ENCODE peak calls at places on chromosomes 7 and 10, in seven cellular contexts. One of them, this sample, is unnamed.

GRCh38 chr7:16739863-16740622 is 13.5 kb upstream of the TSPAN13 start:
- DNase-seq in right cardiac atrium: no peak
- DNase-seq in kidney glomerular epithelial cell: peak
- DNase-seq in cardiac septum: no peak
- DNase-seq in GM10248: no peak
- DNase-seq in GM12891: no peak
- DNase-seq in activated naive CD8-positive, alpha-beta T cell treated with anti-CD3 and anti-CD28 coated beads, Interleukin-2, amount 50 U/mL, for 24 hours: no peak
- DNase-seq in this sample: no peak

GRCh38 chr10:117075064-117075463 is 63.0 kb downstream of the VAX1 start:
- DNase-seq in right cardiac atrium: no peak
- DNase-seq in kidney glomerular epithelial cell: no peak
- DNase-seq in cardiac septum: no peak
- DNase-seq in GM10248: no peak
- DNase-seq in GM12891: no peak
- DNase-seq in activated naive CD8-positive, alpha-beta T cell treated with anti-CD3 and anti-CD28 coated beads, Interleukin-2, amount 50 U/mL, for 24 hours: no peak
- DNase-seq in this sample: no peak

GRCh38 chr7:158543840-158544239 is 43.8 kb downstream of the PTPRN2 start:
- DNase-seq in right cardiac atrium: no peak
- DNase-seq in kidney glomerular epithelial cell: no peak
- DNase-seq in cardiac septum: no peak
- DNase-seq in GM10248: no peak
- DNase-seq in GM12891: no peak
- DNase-seq in activated naive CD8-positive, alpha-beta T cell treated with anti-CD3 and anti-CD28 coated beads, Interleukin-2, amount 50 U/mL, for 24 hours: no peak
- DNase-seq in this sample: no peak

GRCh38 chr10:7202804-7203203 is 208.0 kb downstream of the SFMBT2 start:
- DNase-seq in right cardiac atrium: no peak
- DNase-seq in kidney glomerular epithelial cell: no peak
- DNase-seq in cardiac septum: no peak
- DNase-seq in GM10248: no peak
- DNase-seq in GM12891: no peak
- DNase-seq in activated naive CD8-positive, alpha-beta T cell treated with anti-CD3 and anti-CD28 coated beads, Interleukin-2, amount 50 U/mL, for 24 hours: no peak
- DNase-seq in this sample: no peak

GRCh38 chr10:88843171-88843570 is 8.5 kb downstream of the ANKRD22 start:
- DNase-seq in right cardiac atrium: no peak
- DNase-seq in kidney glomerular epithelial cell: no peak
- DNase-seq in cardiac septum: no peak
- DNase-seq in GM10248: no peak
- DNase-seq in GM12891: no peak
- DNase-seq in activated naive CD8-positive, alpha-beta T cell treated with anti-CD3 and anti-CD28 coated beads, Interleukin-2, amount 50 U/mL, for 24 hours: no peak
- DNase-seq in this sample: no peak

GRCh38 chr10:97539523-97540200 is 32.9 kb upstream of the ANKRD2 start:
- DNase-seq in right cardiac atrium: peak
- DNase-seq in kidney glomerular epithelial cell: peak
- DNase-seq in cardiac septum: peak
- DNase-seq in GM10248: no peak
- DNase-seq in GM12891: no peak
- DNase-seq in activated naive CD8-positive, alpha-beta T cell treated with anti-CD3 and anti-CD28 coated beads, Interleukin-2, amount 50 U/mL, for 24 hours: no peak
- DNase-seq in this sample: no peak

GRCh38 chr10:119817991-119818888 is 54.4 kb downstream of the MCMBP start:
- DNase-seq in right cardiac atrium: peak
- DNase-seq in kidney glomerular epithelial cell: no peak
- DNase-seq in cardiac septum: peak
- DNase-seq in GM10248: peak
- DNase-seq in GM12891: no peak
- DNase-seq in activated naive CD8-positive, alpha-beta T cell treated with anti-CD3 and anti-CD28 coated beads, Interleukin-2, amount 50 U/mL, for 24 hours: no peak
- DNase-seq in this sample: no peak

GRCh38 chr7:112129655-112130323 is 76.4 kb downstream of the DOCK4 start:
- DNase-seq in right cardiac atrium: no peak
- DNase-seq in kidney glomerular epithelial cell: no peak
- DNase-seq in cardiac septum: no peak
- DNase-seq in GM10248: no peak
- DNase-seq in GM12891: no peak
- DNase-seq in activated naive CD8-positive, alpha-beta T cell treated with anti-CD3 and anti-CD28 coated beads, Interleukin-2, amount 50 U/mL, for 24 hours: no peak
- DNase-seq in this sample: no peak

This sample was measured in stimulated activated naive CD4-positive, alpha-beta T cell.